ENCODE peak calls at places on chromosomes 5 and 9, in four cellular contexts. B is A549, M is K562, V is HepG2. I is an unnamed sample.

GRCh38 chr5:5330723-5331530 is 91.5 kb upstream of the ICE1 start:
- DNase-seq in B (no peak), M (no peak), V (no peak), I (no peak)

GRCh38 chr5:67353500-67353931 is 156.9 kb upstream of the CD180 start:
- DNase-seq in B (no peak), M (no peak), V (no peak), I (no peak)

GRCh38 chr5:36630201-36630968 is 24.0 kb downstream of the SLC1A3 start:
- DNase-seq in V (no peak), B (no peak), M (no peak), I (no peak)

GRCh38 chr5:148976569-148977321 is 86.1 kb downstream of the SH3TC2 start:
- DNase-seq in V (no peak), B (no peak), M (no peak), I (no peak)

GRCh38 chr9:26504057-26504456 is 388.5 kb downstream of the CAAP1 start:
- DNase-seq in M (no peak), V (no peak), B (no peak), I (no peak)

GRCh38 chr5:84249918-84250635 is 134.6 kb downstream of the EDIL3 start:
- DNase-seq in B (no peak), V (no peak), M (no peak), I (no peak)

GRCh38 chr5:110736763-110737162 is 2.0 kb upstream of the SLC25A46 start:
- DNase-seq in B (no peak), V (no peak), M (peak), I (no peak)

GRCh38 chr5:55407059-55407684 is 99.4 kb downstream of the MTREX start:
- DNase-seq in M (peak), V (peak), B (peak), I (no peak)

GRCh38 chr5:84381501-84382362 is 2.9 kb downstream of the EDIL3 start:
- DNase-seq in M (no peak), V (no peak), B (no peak), I (no peak)

GRCh38 chr9:98220911-98221310 is 28.5 kb upstream of the CORO2A start:
- DNase-seq in M (no peak), B (no peak), V (no peak), I (no peak)
- TF ChIP-seq NR3C1 in M (no peak), B (no peak), V (no peak), I (no peak)

GRCh38 chr5:37738057-37738691 is 101.7 kb downstream of the GDNF start:
- DNase-seq in V (peak), M (peak), B (no peak), I (no peak)
- TF ChIP-seq NR3C1 in V (no peak), M (no peak), B (no peak), I (no peak)

DNA sequence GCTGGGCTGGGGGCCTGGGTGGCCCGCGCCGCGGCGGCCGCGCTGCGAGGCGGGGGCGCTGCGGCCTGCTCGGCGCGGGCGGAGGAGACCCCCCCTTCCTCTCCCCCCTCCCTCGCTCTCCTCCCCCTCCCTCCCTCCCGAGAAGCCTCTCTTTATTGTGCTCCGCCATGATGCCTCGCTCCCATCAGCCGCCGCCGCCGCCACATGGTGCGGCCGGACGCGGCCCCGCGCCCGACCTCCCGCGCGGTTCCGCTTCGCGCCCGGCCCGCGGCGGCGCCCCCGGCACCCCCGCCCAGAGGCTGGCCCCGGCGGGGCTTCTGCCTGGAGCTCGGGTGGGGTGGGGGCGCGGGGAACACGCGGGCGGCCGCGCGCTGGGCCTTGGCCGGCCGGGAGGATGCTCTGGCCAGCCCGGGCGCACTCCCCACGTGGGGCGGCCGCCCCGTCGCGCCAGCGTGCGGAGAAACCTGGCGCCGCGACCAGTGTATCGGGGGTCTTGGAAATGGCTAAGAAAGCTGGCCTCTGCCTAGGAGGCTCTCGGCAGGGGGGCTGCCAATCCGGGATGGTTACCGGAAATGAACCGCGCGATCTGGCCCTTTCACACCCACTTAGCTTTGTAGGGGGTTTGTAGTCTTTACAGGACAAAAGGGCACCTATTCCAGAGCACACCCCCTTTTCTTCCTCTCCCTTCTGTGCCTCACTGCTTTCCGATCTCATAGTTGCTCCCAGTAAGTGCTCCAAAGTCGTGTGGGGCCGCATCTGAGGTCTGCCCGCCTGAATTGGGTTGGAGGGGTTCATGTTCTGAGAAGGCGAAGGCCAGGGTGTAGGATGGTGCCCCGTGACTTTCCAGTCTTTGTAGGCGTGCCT is 1.0 kb downstream of the SET start:
- DNase-seq in V (no peak), M (peak), B (peak), I (peak)
- TF ChIP-seq NR3C1 in V (no peak), M (peak), B (no peak), I (no peak)

DNA sequence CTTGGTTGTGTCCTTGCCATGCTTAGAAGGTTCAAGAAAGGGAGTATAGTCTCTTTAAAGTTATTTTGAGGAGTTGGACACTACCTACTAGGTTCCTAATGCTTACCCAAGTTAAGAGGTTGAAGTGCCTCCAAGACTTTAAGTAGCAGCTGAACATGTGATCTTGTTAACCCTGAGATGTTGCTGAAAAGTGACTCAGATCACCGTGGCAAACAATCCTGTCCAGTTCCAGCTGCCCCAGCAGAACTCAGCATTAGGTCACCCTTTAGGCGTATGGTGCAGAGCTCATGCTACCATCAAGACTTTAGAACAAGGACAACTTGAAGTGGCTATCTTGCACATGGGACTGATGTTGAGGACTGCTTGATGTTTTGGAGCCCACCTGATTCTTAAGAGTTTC is 22.5 kb downstream of the ZNF462 start:
- DNase-seq in B (peak), V (no peak), M (no peak), I (no peak)
- TF ChIP-seq NR3C1 in B (no peak), V (no peak), M (no peak), I (no peak)

DNA sequence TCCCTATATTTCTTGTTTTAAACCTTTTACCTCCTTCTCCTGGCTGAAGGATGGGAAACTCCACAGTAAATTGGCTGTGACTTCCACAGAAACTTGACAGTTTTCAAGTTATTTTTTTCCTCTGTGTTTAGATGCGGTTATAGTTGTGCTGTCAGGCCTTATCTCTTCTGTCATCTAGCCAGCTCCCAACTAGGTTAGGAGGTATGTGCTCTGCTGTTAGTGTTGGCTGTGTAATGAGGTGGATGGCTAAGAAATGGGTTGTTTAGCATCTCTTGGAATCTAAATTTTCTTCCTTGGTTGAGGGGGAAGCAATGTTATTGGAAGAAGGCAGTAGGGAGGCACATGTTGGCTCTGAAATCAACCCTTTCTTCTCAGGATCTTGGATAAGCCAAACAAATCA is 149.9 kb upstream of the RUSC2 start:
- DNase-seq in M (no peak), V (no peak), B (no peak), I (no peak)
- TF ChIP-seq NR3C1 in M (no peak), V (no peak), B (no peak), I (no peak)

DNA sequence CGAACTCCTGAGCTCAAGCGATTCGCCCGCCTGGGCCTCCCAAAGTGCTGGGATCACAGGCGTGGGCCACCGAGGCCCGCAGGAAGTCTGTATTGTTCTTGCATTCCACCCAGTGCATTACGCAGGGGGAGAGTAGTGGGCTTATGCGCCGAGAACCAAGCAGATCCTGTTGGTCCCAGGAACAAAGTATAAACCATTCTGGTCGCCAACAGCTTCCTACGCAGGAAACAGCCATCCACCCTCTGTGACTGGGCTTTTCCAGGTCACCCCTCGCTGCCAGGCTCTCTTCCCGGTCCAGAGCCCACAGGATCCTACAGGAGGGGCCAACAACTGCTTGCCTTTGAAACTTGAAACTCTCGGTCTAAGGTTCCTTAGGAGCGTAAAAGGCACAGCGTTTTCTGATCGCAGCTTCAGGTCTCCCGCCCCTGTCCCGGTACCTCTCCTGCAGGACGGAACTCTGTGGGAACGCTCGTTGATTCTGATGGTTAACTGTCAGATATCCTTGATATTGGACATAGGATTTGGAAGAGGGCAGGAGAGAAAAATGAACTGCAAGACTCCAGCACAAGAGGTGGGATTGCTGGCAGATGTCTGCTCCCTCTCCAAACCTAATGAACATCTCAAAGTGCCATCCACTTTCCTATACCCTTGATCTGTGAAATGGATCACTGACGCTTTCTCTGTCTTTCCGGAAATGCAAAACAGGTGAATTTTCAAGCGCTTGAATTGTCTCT is 4.2 kb upstream of the ANXA2R start:
- DNase-seq in B (no peak), M (no peak), V (no peak), I (peak)
- TF ChIP-seq NR3C1 in B (no peak), M (no peak), V (no peak), I (no peak)

GRCh38 chr9:134809296-134809695 is 71.3 kb upstream of the FCN2 start:
- DNase-seq in V (no peak), M (no peak), B (no peak), I (no peak)

GRCh38 chr9:134811079-134811672 is 69.4 kb upstream of the FCN2 start:
- DNase-seq in V (no peak), M (no peak), B (no peak), I (no peak)

GRCh38 chr9:134804871-134805270 is 75.7 kb upstream of the FCN2 start:
- DNase-seq in V (no peak), M (no peak), B (no peak), I (no peak)

GRCh38 chr9:134808393-134808792 is 72.2 kb upstream of the FCN2 start:
- DNase-seq in V (no peak), B (no peak), M (no peak), I (no peak)

GRCh38 chr9:134807726-134808125 is 72.9 kb upstream of the FCN2 start:
- DNase-seq in M (no peak), V (no peak), B (no peak), I (no peak)
- TF ChIP-seq NR3C1 in M (no peak), V (no peak), B (no peak), I (no peak)

DNA sequence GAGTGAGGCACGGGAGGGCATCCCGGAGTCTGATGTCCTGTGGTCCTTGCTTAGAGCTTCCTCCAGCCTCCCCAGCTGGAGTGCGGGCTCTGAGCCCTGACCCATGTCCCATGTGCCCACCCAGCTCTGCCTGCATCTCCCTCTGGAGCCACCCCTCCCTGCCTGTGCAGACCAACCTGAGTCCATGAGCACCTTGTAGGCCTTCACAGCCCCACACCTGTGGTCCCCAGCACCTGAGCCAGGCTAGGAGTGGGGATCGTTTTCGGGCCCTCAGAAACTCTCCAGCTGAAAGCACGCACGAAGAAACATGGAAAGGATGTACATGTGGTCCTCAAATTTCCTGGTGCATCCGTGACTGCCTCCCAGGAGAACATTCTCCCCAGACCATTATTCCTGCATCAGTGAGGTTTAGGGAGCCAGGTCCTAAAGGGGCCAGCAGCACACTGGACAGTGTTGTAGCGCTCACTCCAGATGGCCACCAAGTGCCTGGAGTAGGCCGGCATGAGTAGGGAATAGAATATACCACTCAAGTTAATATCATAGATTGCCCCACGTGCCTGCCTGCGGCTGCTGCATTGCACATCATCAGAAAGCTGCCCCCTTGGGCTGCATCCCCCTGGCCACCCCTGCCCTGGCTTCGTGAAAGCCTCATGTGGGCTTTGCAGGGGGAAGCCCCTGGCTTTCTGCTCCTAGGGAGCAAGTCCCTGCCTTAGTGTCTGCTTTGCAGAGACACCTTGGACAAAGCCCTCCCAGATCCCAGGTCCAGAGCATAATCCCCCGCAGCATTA is 80.6 kb downstream of the WNK2 start:
- DNase-seq in V (no peak), B (no peak), M (no peak), I (no peak)
- TF ChIP-seq NR3C1 in V (no peak), B (no peak), M (no peak), I (no peak)

GRCh38 chr9:113649054-113649453 is 185.5 kb downstream of the RGS3 start:
- DNase-seq in M (no peak), V (no peak), B (no peak), I (no peak)
- TF ChIP-seq NR3C1 in M (no peak), V (no peak), B (no peak), I (no peak)

GRCh38 chr9:127574089-127574921 is 37.8 kb upstream of the STXBP1 start:
- DNase-seq in B (peak), V (no peak), M (no peak), I (no peak)
- TF ChIP-seq NR3C1 in B (no peak), V (no peak), M (no peak), I (no peak)

I was measured in WTC11.